ENCODE peak calls at places on chromosomes 2 and 18, in ten cellular contexts. E is Panc1, M is LNCaP clone FGC, D is heart right ventricle, I is GM12865, Z is cardiac muscle cell, G is IMR-90, N is endodermal cell, C is stomach, R is Caco-2. F is an unnamed sample.

GRCh38 chr18:13268746-13269285 is 50.3 kb downstream of the LDLRAD4 start:
- DNase-seq in E (no peak), M (no peak), D (no peak), I (no peak), Z (no peak), G (no peak), N (no peak), C (no peak), R (no peak), F (peak; percentile 33)

GRCh38 chr2:98025481-98026037 is 29.8 kb upstream of the TMEM131 start:
- DNase-seq in E (no peak), M (no peak), D (no peak), I (no peak), Z (no peak), G (no peak), N (no peak), C (no peak), R (no peak), F (no peak)

GRCh38 chr2:55550368-55551102 is 31.0 kb downstream of the CFAP36 start:
- DNase-seq in E (no peak), M (no peak), D (no peak), I (no peak), Z (peak; percentile 76), G (peak; percentile 89), N (no peak), C (no peak), R (no peak), F (peak; percentile 62)

GRCh38 chr2:154886316-154886715 is 187.8 kb downstream of the KCNJ3 start:
- DNase-seq in E (no peak), M (no peak), D (no peak), I (no peak), Z (no peak), G (no peak), N (no peak), C (no peak), R (no peak), F (no peak)

GRCh38 chr18:46686186-46686585 is 29.2 kb upstream of the LOXHD1 start:
- DNase-seq in E (no peak), M (no peak), D (no peak), I (no peak), Z (no peak), G (no peak), N (no peak), C (no peak), R (no peak), F (no peak)

GRCh38 chr2:50392185-50392584 is 639.7 kb downstream of the NRXN1 start:
- DNase-seq in E (no peak), M (no peak), D (no peak), I (no peak), Z (no peak), G (no peak), N (no peak), C (no peak), R (no peak), F (no peak)

GRCh38 chr2:148122788-148123187 is 101.9 kb downstream of the MBD5 start:
- DNase-seq in E (no peak), M (no peak), D (no peak), I (peak; percentile 2), Z (no peak), G (peak; percentile 86), N (no peak), C (no peak), R (no peak), F (peak; percentile 6)

GRCh38 chr2:127807678-127808353 is 3.2 kb downstream of the WDR33 start:
- DNase-seq in E (no peak), M (no peak), D (no peak), I (no peak), Z (no peak), G (no peak), N (no peak), C (no peak), R (peak; percentile 11), F (no peak)

GRCh38 chr2:11168488-11168887 is 13.2 kb downstream of the SLC66A3 start:
- DNase-seq in E (no peak), M (no peak), D (no peak), I (no peak), Z (no peak), G (no peak), N (no peak), C (no peak), R (no peak), F (no peak)

GRCh38 chr2:151410485-151410833 is 757 bp downstream of the RIF1 start:
- DNase-seq in E (no peak), M (no peak), D (no peak), I (no peak), Z (peak; percentile 16), G (peak; percentile 5), N (peak; percentile 77), C (peak; percentile 31), R (peak; percentile 69), F (no peak)

DNA sequence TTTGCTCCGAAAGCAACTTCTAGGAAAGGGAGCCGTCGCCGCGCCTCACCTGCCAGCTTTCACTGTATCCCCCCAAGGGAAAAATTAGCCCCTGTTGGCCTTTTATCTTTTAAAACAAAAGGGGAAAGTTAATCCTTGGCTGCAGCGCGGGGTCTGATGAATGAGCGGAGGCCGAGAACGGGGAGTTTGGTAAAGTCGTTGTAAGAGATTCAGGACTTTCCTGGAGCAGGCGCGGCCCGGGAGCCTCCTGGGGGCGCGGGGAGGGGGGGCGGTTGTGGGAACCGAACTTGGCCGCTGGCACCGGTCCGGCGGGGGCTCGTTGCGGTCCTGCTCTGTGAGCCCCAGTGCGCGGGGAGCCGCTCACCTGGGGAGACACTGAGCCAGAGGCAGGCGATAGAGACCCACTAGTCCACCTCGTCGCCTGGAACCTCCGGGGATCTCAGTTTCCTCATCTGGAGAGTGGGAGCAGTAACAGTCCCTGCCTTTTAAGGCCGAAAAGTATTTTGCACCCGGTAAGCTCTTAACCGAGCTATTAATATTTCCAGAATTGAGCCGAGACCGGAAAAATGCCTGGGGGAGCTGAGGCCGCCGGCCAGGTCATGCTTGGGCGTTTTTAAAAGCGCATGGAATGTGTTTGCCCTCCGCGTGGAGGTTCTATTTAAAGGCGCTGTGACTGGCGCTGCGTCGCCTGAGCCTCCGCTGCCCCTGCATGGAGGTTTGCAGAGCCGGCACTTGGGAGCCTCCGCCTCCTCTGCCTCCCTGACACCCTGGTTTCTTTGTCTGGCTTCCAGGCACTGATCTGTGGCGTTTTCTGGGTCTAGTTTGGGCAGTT is 1.1 kb downstream of the EFHD1 start:
- DNase-seq in E (no peak), M (no peak), D (peak; percentile 24), I (no peak), Z (no peak), G (no peak), N (peak; percentile 79), C (no peak), R (no peak), F (peak; percentile 14)
- H3K4me3 ChIP-seq in E (peak overlapping the region; percentile 23), M (no peak overlapping the region), D (peak overlapping the region; percentile 78), I (no peak overlapping the region), Z (peak overlapping the region; percentile 38), G (peak overlapping the region; percentile 22), N (peak overlapping the region; percentile 77), C (peak overlapping the region; percentile 62), R (no peak overlapping the region), F (peak overlapping the region; percentile 7)

GRCh38 chr2:58480191-58480590 is 239.1 kb upstream of the FANCL start:
- DNase-seq in E (no peak), M (peak; percentile 1), D (no peak), I (no peak), Z (no peak), G (no peak), N (no peak), C (no peak), R (no peak), F (no peak)

GRCh38 chr2:58481670-58482069 is 240.5 kb upstream of the FANCL start:
- DNase-seq in E (no peak), M (no peak), D (no peak), I (no peak), Z (no peak), G (no peak), N (no peak), C (no peak), R (no peak), F (no peak)

GRCh38 chr2:58484629-58485028 is 243.5 kb upstream of the FANCL start:
- DNase-seq in E (no peak), M (no peak), D (no peak), I (no peak), Z (no peak), G (no peak), N (no peak), C (no peak), R (no peak), F (no peak)

GRCh38 chr2:58483307-58483706 is 242.2 kb upstream of the FANCL start:
- DNase-seq in E (no peak), M (no peak), D (no peak), I (no peak), Z (no peak), G (no peak), N (no peak), C (no peak), R (no peak), F (no peak)

GRCh38 chr2:58484201-58484600 is 243.1 kb upstream of the FANCL start:
- DNase-seq in E (no peak), M (no peak), D (no peak), I (no peak), Z (no peak), G (peak; percentile 16), N (no peak), C (no peak), R (no peak), F (peak; percentile 59)
- TF ChIP-seq CTCF in E (no peak), M (no peak), D (no peak), I (no peak), Z (no peak), G (no peak), N (no peak), C (no peak), R (no peak), F (no peak)

GRCh38 chr2:68828887-68829708 is 42.1 kb downstream of the BMP10 start:
- DNase-seq in E (no peak), M (peak; percentile 85), D (peak; percentile 94), I (no peak), Z (peak; percentile 100), G (peak; percentile 96), N (peak; percentile 58), C (peak; percentile 94), R (no peak), F (peak; percentile 96)
- H3K4me3 ChIP-seq in E (no peak overlapping the region), M (no peak overlapping the region), D (peak overlapping the region; percentile 26), I (no peak overlapping the region), Z (no peak overlapping the region), G (no peak overlapping the region), N (no peak overlapping the region), C (no peak overlapping the region), R (no peak overlapping the region), F (no peak overlapping the region)

DNA sequence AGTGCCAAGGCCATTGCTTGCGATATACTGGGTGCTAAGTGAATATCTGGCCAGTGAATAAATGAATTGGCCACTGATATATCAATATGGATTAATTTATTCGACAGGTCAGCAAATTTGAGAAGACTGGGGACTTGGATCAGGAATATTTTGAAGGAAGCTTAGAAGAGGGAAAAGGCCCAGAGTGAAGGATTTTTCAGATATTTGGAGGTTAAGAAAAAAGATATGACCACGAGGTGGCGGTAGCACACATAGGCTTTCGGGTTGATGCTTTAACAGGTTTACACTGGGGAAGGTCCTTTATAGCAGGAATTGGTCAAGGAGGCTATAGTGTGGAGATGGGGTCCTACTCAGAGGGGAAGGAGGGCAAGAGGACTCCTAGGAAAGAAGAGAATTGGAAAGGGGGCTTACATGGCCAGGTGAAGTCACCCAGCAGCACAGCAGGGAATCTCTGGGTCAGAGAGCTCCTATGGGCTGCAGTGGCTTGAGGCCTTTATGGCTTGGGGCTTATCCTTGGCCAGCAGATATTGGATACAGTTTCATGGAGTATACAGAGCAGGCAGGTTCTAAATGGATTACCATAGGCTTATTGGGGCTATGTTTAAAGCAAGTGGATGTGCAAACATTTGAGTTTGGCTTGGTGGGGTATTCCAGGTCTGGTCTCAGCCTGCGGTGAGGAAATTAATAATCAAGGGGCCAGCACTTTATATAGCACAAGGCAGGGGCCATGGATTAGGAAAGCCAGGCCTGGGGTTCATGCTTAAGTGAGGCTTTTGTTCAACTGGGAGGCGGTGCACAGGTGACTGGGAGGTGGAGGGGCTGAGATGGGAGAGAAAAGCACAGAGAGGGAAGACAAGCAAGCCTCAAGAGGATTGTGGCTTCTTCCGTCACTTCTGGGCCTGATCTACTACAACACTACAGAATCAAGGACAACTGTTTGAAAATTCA is 9.7 kb downstream of the IL1RN start:
- DNase-seq in E (no peak), M (no peak), D (no peak), I (peak; percentile 62), Z (peak; percentile 57), G (peak; percentile 42), N (peak; percentile 74), C (peak; percentile 55), R (no peak), F (peak; percentile 39)
- TF ChIP-seq CTCF in E (peak; percentile 83), M (peak; percentile 58), D (peak; percentile 52), I (peak; percentile 64), Z (peak; percentile 70), G (peak; percentile 61), N (peak; percentile 82), C (peak; percentile 60), R (peak; percentile 73), F (peak; percentile 73)

F was measured in AG10803.